ENCODE peak calls at places on chromosome 1, in six cellular contexts. N, C, F, U, A and Y are unnamed samples. For H3K4me1, the result is how much of the 10 kb centered on the place peaks cover.

GRCh38 chr1:103949714-103950113 is 200.0 kb downstream of the AMY1C start:
- DNase-seq in U (no peak), N (no peak), F (no peak), C (no peak), A (no peak), Y (no peak)

GRCh38 chr1:54835970-54836369 is 34.8 kb upstream of the TTC22 start:
- DNase-seq in N (no peak), A (no peak), U (no peak), C (no peak), F (no peak), Y (peak)

GRCh38 chr1:1232224-1232800 is at the start of gene B3GALT6:
- DNase-seq in F (no peak), U (no peak), N (no peak), C (no peak), A (peak), Y (no peak)

GRCh38 chr1:83113686-83114085 is 885.2 kb downstream of the TTLL7 start:
- DNase-seq in F (no peak), A (no peak), C (no peak), U (no peak), N (no peak), Y (no peak)

GRCh38 chr1:204641936-204642335 is 43.6 kb downstream of the LRRN2 start:
- DNase-seq in F (no peak), C (no peak), N (no peak), U (no peak), A (no peak), Y (peak)

GRCh38 chr1:52348704-52349301 is 17.2 kb downstream of the CC2D1B start:
- DNase-seq in C (no peak), A (peak), F (no peak), U (no peak), N (no peak), Y (no peak)

GRCh38 chr1:162404550-162405160 is 7.3 kb downstream of the SH2D1B start:
- DNase-seq in N (no peak), C (no peak), A (peak), U (no peak), F (no peak), Y (no peak)

GRCh38 chr1:214957330-214958137 is 125.0 kb upstream of the KCNK2 start:
- DNase-seq in N (no peak), U (no peak), A (peak), F (no peak), C (no peak), Y (no peak)

GRCh38 chr1:218676991-218677390 is 331.9 kb downstream of the TGFB2 start:
- DNase-seq in C (no peak), A (no peak), U (no peak), F (no peak), N (no peak), Y (no peak)

GRCh38 chr1:119917304-119918055 is 21.2 kb upstream of the ADAM30 start:
- DNase-seq in U (no peak), N (no peak), C (no peak), A (no peak), F (no peak), Y (no peak)

GRCh38 chr1:210323957-210324356 is 4.7 kb upstream of the HHAT start:
- DNase-seq in F (no peak), A (no peak), N (no peak), C (no peak), U (no peak), Y (no peak)

GRCh38 chr1:55816456-55816794 is 601.3 kb upstream of the USP24 start:
- DNase-seq in N (no peak), C (no peak), A (peak), U (no peak), F (no peak), Y (no peak)

GRCh38 chr1:26582836-26583460 is 53.4 kb downstream of the RPS6KA1 start:
- DNase-seq in A (peak), C (no peak), N (peak), F (no peak), U (peak), Y (peak)

GRCh38 chr1:92990828-92991227 is 29.6 kb upstream of the DIPK1A start:
- DNase-seq in F (no peak), C (no peak), A (no peak), N (peak), U (no peak), Y (no peak)

GRCh38 chr1:183652547-183653467 is at the start of gene APOBEC4:
- DNase-seq in A (no peak), C (no peak), U (no peak), F (no peak), N (no peak), Y (no peak)

GRCh38 chr1:219702551-219703215 is 89.8 kb upstream of the ZC3H11B start:
- DNase-seq in A (peak), N (no peak), F (no peak), C (no peak), U (no peak), Y (no peak)

GRCh38 chr1:18192974-18193373 is 85.4 kb downstream of the IGSF21 start:
- DNase-seq in U (no peak), F (no peak), N (no peak), C (no peak), A (no peak), Y (no peak)

GRCh38 chr1:221725683-221726330 is 16.1 kb downstream of the DUSP10 start:
- DNase-seq in A (peak), N (no peak), U (no peak), C (no peak), F (no peak), Y (no peak)

GRCh38 chr1:58971629-58972140 is 187.8 kb upstream of the JUN start:
- DNase-seq in C (peak), U (no peak), A (peak), F (peak), N (no peak), Y (peak)

GRCh38 chr1:84062496-84062895 is 63.6 kb upstream of the TTLL7 start:
- DNase-seq in N (no peak), U (no peak), C (no peak), F (no peak), A (no peak), Y (no peak)

GRCh38 chr1:153750026-153750995 is 22.5 kb downstream of the INTS3 start:
- DNase-seq in C (no peak), F (no peak), U (no peak), A (no peak), N (no peak), Y (peak)

GRCh38 chr1:24619376-24619775 is 23.7 kb upstream of the SRRM1 start:
- DNase-seq in C (no peak), U (no peak), F (no peak), A (no peak), N (no peak), Y (no peak)

GRCh38 chr1:199691540-199691939 is 336.0 kb upstream of the NR5A2 start:
- DNase-seq in N (no peak), C (no peak), A (peak), U (no peak), F (no peak), Y (no peak)

GRCh38 chr1:84083321-84083720 is 60.8 kb upstream of the PRKACB start:
- DNase-seq in C (no peak), F (no peak), U (no peak), N (no peak), A (no peak), Y (no peak)

GRCh38 chr1:226397955-226398636 is 9.8 kb downstream of the PARP1 start:
- DNase-seq in F (no peak), U (no peak), C (no peak), A (no peak), N (no peak), Y (no peak)

GRCh38 chr1:7473223-7474142 is 297.6 kb upstream of the VAMP3 start:
- DNase-seq in N (no peak), C (peak), F (no peak), U (no peak), A (no peak), Y (no peak)

GRCh38 chr1:183841950-183842816 is 37.3 kb downstream of the RGL1 start:
- DNase-seq in F (peak), U (no peak), N (no peak), C (peak), A (peak), Y (no peak)

GRCh38 chr1:184821658-184822057 is 67.0 kb upstream of the EDEM3 start:
- DNase-seq in C (no peak), N (no peak), A (no peak), F (no peak), U (no peak), Y (no peak)

GRCh38 chr1:214670098-214670497 is 67.1 kb downstream of the CENPF start:
- DNase-seq in C (peak), A (peak), U (peak), N (no peak), F (no peak), Y (peak)

GRCh38 chr1:166974647-166975345 is 544 bp downstream of the ILDR2 start:
- DNase-seq in N (peak), C (peak), U (no peak), A (no peak), F (peak), Y (no peak)

DNA sequence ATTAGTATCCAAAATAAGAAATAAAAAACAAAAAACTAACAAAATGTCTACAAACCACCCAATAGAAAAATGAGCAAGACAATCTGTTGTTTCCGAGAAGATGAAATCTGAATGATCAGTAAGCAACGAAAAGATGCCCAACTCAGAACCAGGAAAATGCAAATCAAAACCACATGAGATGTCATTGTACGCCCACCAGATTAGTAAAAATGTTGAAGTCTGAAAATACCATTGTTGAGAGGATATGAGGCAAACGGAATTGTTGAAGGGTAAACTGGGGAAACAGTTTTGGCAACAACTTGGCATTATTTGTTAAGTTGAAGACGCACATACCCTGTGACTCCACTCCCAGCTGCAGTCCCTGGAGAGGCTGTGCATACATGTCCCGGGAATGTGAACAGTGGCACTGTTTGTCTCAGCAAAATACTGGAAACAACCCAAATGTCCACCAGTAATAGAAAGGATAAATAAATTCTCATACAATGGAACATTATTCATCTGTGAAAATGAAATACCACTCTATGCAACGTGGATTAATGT is 10.6 kb downstream of the ZBTB17 start:
- DNase-seq in U (no peak), N (no peak), F (no peak), A (peak), C (peak), Y (no peak)
- H3K27ac ChIP-seq in U (no peak), N (no peak), F (peak), A (no peak), C (no peak), Y (peak)

DNA sequence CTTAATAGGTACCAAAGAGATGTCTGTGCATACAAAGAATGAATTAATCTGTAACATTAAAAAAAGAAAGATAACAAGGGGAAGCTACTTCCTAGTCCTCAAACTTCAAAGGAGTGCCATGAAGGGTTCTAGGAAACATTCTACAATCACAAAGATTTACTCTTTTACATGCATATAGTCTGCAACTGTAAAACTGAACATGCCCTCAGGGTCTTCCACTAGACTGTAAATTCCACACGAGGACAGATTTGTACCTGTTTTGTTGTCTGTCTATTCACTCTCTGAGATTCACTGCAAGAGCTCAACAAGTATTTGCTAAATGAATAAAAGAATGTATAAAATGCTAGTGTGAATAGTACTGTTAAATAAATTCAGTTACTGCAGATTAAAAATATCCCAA is 4.4 kb downstream of the JAK1 start:
- DNase-seq in C (no peak), U (no peak), A (no peak), F (no peak), N (no peak), Y (no peak)
- H3K4me3 ChIP-seq in C (no peak), U (no peak), A (no peak), F (no peak), N (no peak), Y (no peak)

GRCh38 chr1:177669161-177669560 is 300.7 kb downstream of the SEC16B start:
- DNase-seq in N (no peak), U (no peak), F (no peak), C (no peak), A (no peak), Y (no peak)
- H3K4me1 ChIP-seq in N (under half), U (under half), F (under half), C (under half), A (under half), Y (under half)

DNA sequence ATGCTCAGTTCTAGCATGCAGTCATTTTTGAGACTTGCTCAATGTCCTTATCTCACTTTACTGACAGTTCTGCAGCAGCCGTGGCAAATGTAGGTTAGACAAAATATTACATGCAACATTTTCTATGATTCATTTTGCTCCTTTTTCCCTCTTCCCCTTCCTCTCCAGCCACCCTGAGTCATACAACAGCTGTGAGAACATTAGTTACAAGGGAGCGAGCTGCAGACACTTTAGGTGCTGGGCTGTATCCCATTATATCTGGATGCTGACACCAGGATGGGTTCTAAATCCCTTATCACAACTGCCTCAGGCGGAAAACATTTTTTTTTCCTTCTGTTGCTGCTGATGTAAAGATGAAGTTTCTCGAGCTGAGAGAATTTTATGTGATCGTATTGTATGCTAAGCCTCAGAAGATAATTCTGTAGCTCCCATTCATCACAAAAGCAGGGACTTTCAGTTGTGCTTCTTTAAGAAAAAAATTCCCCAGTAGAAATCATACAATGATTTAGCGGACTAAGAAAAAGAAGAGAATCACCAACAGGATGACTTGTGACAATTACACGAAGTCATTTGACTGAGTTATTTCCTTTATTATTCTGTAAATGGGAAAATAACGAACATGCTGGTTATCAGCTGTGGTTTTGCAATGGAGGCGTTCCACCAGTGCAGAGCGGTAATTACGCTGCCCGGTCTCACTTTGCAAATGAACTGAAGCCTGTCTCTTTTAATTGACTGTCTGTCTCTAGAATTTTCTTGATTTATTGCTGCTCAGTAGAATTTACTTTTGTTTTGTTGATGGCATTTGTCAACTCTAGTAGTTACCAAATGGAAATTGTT is 345.0 kb downstream of the DISC1 start:
- DNase-seq in U (no peak), N (no peak), A (peak), F (no peak), C (no peak), Y (no peak)
- H3K27ac ChIP-seq in U (no peak), N (no peak), A (no peak), F (peak), C (no peak), Y (no peak)

GRCh38 chr1:107934573-107934972 is 30.4 kb downstream of the VAV3 start:
- DNase-seq in N (no peak), F (no peak), C (no peak), U (no peak), A (no peak), Y (no peak)
- H3K4me3 ChIP-seq in N (no peak), F (no peak), C (no peak), U (no peak), A (no peak), Y (no peak)

GRCh38 chr1:244835276-244836134 is at the start of gene COX20:
- DNase-seq in A (peak), N (peak), F (peak), U (peak), C (peak), Y (peak)

GRCh38 chr1:244836135-244836521 is 670 bp downstream of the COX20 start:
- DNase-seq in A (peak), F (no peak), N (no peak), U (no peak), C (no peak), Y (no peak)

GRCh38 chr1:244834596-244835275 is 722 bp upstream of the COX20 start:
- DNase-seq in U (peak), F (peak), N (peak), A (peak), C (no peak), Y (peak)

GRCh38 chr1:244836598-244836997 is 1.1 kb downstream of the COX20 start:
- DNase-seq in N (no peak), C (no peak), U (no peak), F (no peak), A (peak), Y (no peak)

DNA sequence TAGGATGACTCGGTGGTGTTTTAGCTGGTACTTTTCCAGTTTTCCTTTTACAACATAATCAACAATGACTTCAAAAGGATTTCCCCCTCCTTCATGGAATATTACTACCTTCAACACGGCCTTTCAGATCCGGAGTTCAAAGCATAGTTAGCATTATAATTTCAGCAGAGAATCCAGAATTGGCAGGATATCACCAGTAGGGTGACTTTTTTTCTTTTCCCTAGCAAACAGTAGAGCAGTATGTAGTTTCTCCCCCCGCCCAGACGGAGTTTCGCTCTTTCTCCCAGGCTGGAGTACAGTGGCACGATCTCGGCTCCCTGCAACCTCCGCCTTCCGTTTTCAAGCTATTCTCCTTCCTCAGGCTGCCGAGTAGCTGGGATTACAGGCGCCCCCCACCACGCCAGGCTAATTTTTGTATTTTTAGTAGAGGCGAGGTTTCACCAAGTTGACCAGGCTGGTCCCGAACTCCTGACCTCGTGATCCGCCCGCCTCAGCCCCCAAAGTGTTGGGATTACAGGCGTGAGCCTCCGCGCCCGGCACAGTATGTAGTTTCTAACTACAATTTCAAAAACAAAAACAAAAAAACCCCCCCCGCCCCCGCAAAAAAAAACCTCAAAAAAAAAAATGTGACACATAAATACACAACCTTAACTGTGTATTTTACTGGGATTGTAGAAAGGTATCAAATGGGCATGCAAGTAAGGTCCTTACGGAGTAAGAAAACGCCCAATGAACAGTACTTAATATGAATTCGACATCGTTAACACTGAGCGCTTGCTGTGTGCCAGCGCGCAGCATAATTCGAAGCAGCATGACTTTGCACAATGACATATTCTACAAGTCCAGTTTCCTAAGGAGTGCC is 1.5 kb upstream of the COX20 start:
- DNase-seq in N (peak), C (peak), F (peak), U (peak), A (peak), Y (peak)
- H3K4me1 ChIP-seq in N (under half), C (under half), F (under half), U (under half), A (under half), Y (under half)